ENCODE peak calls at places on chromosomes 2 and 18, in seven cellular contexts. J is GM13977; R is renal cortical epithelial cell; W is AG08395; U is stimulated activated CD4-positive, alpha-beta T cell treated with anti-CD3 and anti-CD28 coated beads, Interleukin-1b, Interleukin-23, amount 100 ng/mL, for 48 hours; I is fibroblast of pulmonary artery; K is T-helper 9 cell. Y is an unnamed sample.

GRCh38 chr2:233414777-233415570 is 60.7 kb downstream of the DGKD start:
- DNase-seq in J (no peak), U (peak), I (no peak), W (peak), R (peak), K (no peak), Y (peak)

GRCh38 chr18:78984941-78985784 is 5.5 kb downstream of the SALL3 start:
- DNase-seq in J (no peak), W (no peak), U (peak), K (no peak), R (peak), I (peak), Y (peak)

GRCh38 chr18:2425426-2426317 is 145.6 kb downstream of the METTL4 start:
- DNase-seq in K (no peak), J (no peak), W (no peak), U (no peak), I (peak), R (peak), Y (peak)

GRCh38 chr2:1976112-1976511 is 231.8 kb upstream of the PXDN start:
- DNase-seq in W (no peak), I (no peak), J (no peak), U (no peak), R (no peak), K (no peak), Y (no peak)

GRCh38 chr18:32724071-32724696 is 48.6 kb downstream of the KLHL14 start:
- DNase-seq in J (no peak), W (no peak), K (no peak), U (no peak), R (no peak), I (no peak), Y (no peak)

GRCh38 chr18:56650056-56650455 is 1.1 kb upstream of the WDR7 start:
- DNase-seq in I (no peak), W (no peak), J (no peak), K (no peak), U (no peak), R (no peak), Y (no peak)

GRCh38 chr18:11567391-11567790 is 42.0 kb upstream of the SLC35G4 start:
- DNase-seq in W (no peak), U (no peak), I (no peak), J (no peak), R (no peak), K (no peak), Y (no peak)

GRCh38 chr2:232628466-232629200 is 4.8 kb upstream of the EFHD1 start:
- DNase-seq in J (no peak), R (no peak), U (no peak), I (no peak), K (no peak), W (no peak), Y (no peak)

GRCh38 chr2:241493092-241493491 is 15.3 kb downstream of the STK25 start:
- DNase-seq in R (no peak), U (no peak), W (no peak), I (no peak), J (no peak), K (no peak), Y (no peak)

GRCh38 chr2:86628091-86628522 is 4.4 kb upstream of the RNF103 start:
- DNase-seq in K (no peak), J (peak), I (no peak), U (no peak), R (peak), W (no peak), Y (peak)

GRCh38 chr2:205879362-205879761 is 197.1 kb downstream of the NRP2 start:
- DNase-seq in R (no peak), K (no peak), U (no peak), I (no peak), J (no peak), W (no peak), Y (peak)

GRCh38 chr2:20583425-20583881 is 67.4 kb downstream of the HS1BP3 start:
- DNase-seq in W (no peak), I (no peak), K (no peak), U (no peak), R (no peak), J (no peak), Y (no peak)

GRCh38 chr2:65021709-65022108 is 32.5 kb downstream of the SLC1A4 start:
- DNase-seq in W (no peak), K (no peak), R (no peak), J (no peak), U (no peak), I (no peak), Y (no peak)

GRCh38 chr2:178403671-178404379 is 47.1 kb downstream of the PRKRA start:
- DNase-seq in K (no peak), W (peak), J (peak), I (no peak), R (no peak), U (no peak), Y (peak)

GRCh38 chr2:60608679-60609078 is 55.2 kb upstream of the BCL11A start:
- DNase-seq in J (no peak), I (peak), R (peak), U (no peak), W (no peak), K (no peak), Y (no peak)

GRCh38 chr2:158533009-158533408 is 76.3 kb downstream of the PKP4 start:
- DNase-seq in J (no peak), I (no peak), R (no peak), K (no peak), U (no peak), W (no peak), Y (no peak)

GRCh38 chr2:205586626-205587025 is 95.7 kb upstream of the NRP2 start:
- DNase-seq in W (no peak), J (no peak), U (no peak), K (no peak), R (no peak), I (peak), Y (no peak)

GRCh38 chr2:152122161-152122560 is 23.3 kb upstream of the CACNB4 start:
- DNase-seq in J (no peak), I (no peak), K (no peak), W (no peak), R (no peak), U (no peak), Y (no peak)

GRCh38 chr2:184620367-184620766 is 22.0 kb downstream of the ZNF804A start:
- DNase-seq in I (no peak), K (no peak), U (no peak), J (no peak), W (no peak), R (no peak), Y (no peak)

GRCh38 chr2:46036929-46037328 is 260.3 kb upstream of the EPAS1 start:
- DNase-seq in U (no peak), K (no peak), J (no peak), W (peak), I (peak), R (no peak), Y (peak)

GRCh38 chr2:20604957-20605381 is 45.9 kb downstream of the HS1BP3 start:
- DNase-seq in U (no peak), J (no peak), I (peak), K (no peak), R (peak), W (peak), Y (peak)

GRCh38 chr2:69012310-69013122 is 463 bp upstream of the ANTXR1 start:
- DNase-seq in U (no peak), J (peak), W (peak), R (peak), K (peak), I (peak), Y (no peak)

GRCh38 chr2:231332872-231333500 is 62.5 kb upstream of the B3GNT7 start:
- DNase-seq in J (no peak), U (no peak), K (no peak), W (no peak), R (no peak), I (no peak), Y (no peak)

GRCh38 chr2:217125004-217125403 is 265.1 kb upstream of the TNP1 start:
- DNase-seq in J (no peak), I (no peak), K (no peak), U (no peak), W (no peak), R (no peak), Y (no peak)

GRCh38 chr2:155404433-155405002 is 706.0 kb downstream of the KCNJ3 start:
- DNase-seq in I (no peak), R (no peak), J (no peak), K (no peak), W (no peak), U (no peak), Y (no peak)

GRCh38 chr2:62826141-62826540 is 120.6 kb downstream of the EHBP1 start:
- DNase-seq in I (peak), R (peak), W (peak), J (no peak), U (no peak), K (no peak), Y (peak)